ENCODE peak calls at places on chromosomes 5 and 9, in seven cellular contexts. F is type B pancreatic cell; Y is upper lobe of right lung; B is pons; U is stimulated activated naive CD4-positive, alpha-beta T cell; K is activated gamma-delta T cell treated with Interleukin-2 at 50 U/mL for 16 hours; A is substantia nigra. O is an unnamed sample.

GRCh38 chr9:115687356-115687755 is 466.2 kb upstream of the PAPPA start:
- DNase-seq in F (no peak), Y (no peak), B (no peak), U (no peak), K (no peak), A (no peak), O (no peak)

GRCh38 chr5:123119334-123119986 is 30.4 kb downstream of the PRDM6 start:
- DNase-seq in F (no peak), Y (no peak), B (no peak), U (no peak), K (no peak), A (no peak), O (no peak)

GRCh38 chr9:135378751-135379150 is 100.8 kb upstream of the PPP1R26 start:
- DNase-seq in F (no peak), Y (no peak), B (no peak), U (no peak), K (no peak), A (no peak), O (no peak)

GRCh38 chr5:96350678-96351077 is 82.4 kb downstream of the PCSK1 start:
- DNase-seq in F (no peak), Y (no peak), B (no peak), U (no peak), K (no peak), A (no peak), O (no peak)

GRCh38 chr5:1059884-1060263 is 51.3 kb downstream of the NKD2 start:
- DNase-seq in F (no peak), Y (no peak), B (no peak), U (no peak), K (no peak), A (no peak), O (no peak)

GRCh38 chr5:176593273-176593869 is 16.6 kb downstream of the GPRIN1 start:
- DNase-seq in F (no peak), Y (no peak), B (no peak), U (no peak), K (no peak), A (no peak), O (no peak)

GRCh38 chr5:78706381-78706780 is 57.8 kb upstream of the LHFPL2 start:
- DNase-seq in F (no peak), Y (no peak), B (no peak), U (no peak), K (no peak), A (no peak), O (no peak)

GRCh38 chr9:108347463-108348153 is 508.2 kb downstream of the ACTL7B start:
- DNase-seq in F (no peak), Y (no peak), B (no peak), U (no peak), K (no peak), A (no peak), O (no peak)

GRCh38 chr5:179343021-179343781 is 2.1 kb downstream of the ADAMTS2 start:
- DNase-seq in F (no peak), Y (no peak), B (no peak), U (no peak), K (no peak), A (no peak), O (no peak)

GRCh38 chr9:135794057-135794335 is 92.0 kb downstream of the KCNT1 start:
- DNase-seq in F (no peak), Y (no peak), B (no peak), U (no peak), K (no peak), A (no peak), O (no peak)

GRCh38 chr5:157912621-157913325 is 53.8 kb upstream of the CLINT1 start:
- DNase-seq in F (peak; percentile 72), Y (no peak), B (no peak), U (no peak), K (no peak), A (no peak), O (peak; percentile 67)

GRCh38 chr5:170141636-170142035 is 35.9 kb downstream of the FOXI1 start:
- DNase-seq in F (peak; percentile 61), Y (no peak), B (no peak), U (no peak), K (no peak), A (no peak), O (no peak)

GRCh38 chr9:36731576-36731975 is 158.9 kb downstream of the MELK start:
- DNase-seq in F (no peak), Y (no peak), B (peak; percentile 10), U (no peak), K (no peak), A (no peak), O (peak; percentile 64)

GRCh38 chr9:114003756-114004155 is 74.3 kb downstream of the AMBP start:
- DNase-seq in F (no peak), Y (no peak), B (no peak), U (no peak), K (no peak), A (no peak), O (no peak)

GRCh38 chr5:169272731-169273401 is 28.1 kb downstream of the SLIT3 start:
- DNase-seq in F (no peak), Y (no peak), B (no peak), U (no peak), K (no peak), A (no peak), O (peak; percentile 96)

GRCh38 chr5:14850419-14851066 is 21.0 kb downstream of the ANKH start:
- DNase-seq in F (no peak), Y (no peak), B (no peak), U (no peak), K (no peak), A (no peak), O (no peak)

GRCh38 chr5:43603535-43604363 is 769 bp downstream of the NNT start:
- DNase-seq in F (no peak), Y (peak; percentile 82), B (peak; percentile 60), U (peak; percentile 57), K (peak; percentile 63), A (peak; percentile 70), O (peak; percentile 62)

GRCh38 chr5:177382423-177383029 is 1.7 kb upstream of the SLC34A1 start:
- DNase-seq in F (no peak), Y (no peak), B (no peak), U (peak; percentile 32), K (no peak), A (no peak), O (no peak)

GRCh38 chr5:11906495-11906894 is 2.2 kb upstream of the CTNND2 start:
- DNase-seq in F (no peak), Y (no peak), B (no peak), U (no peak), K (no peak), A (no peak), O (no peak)

GRCh38 chr5:76838481-76839261 is 11.1 kb upstream of the S100Z start:
- DNase-seq in F (no peak), Y (no peak), B (no peak), U (no peak), K (no peak), A (no peak), O (no peak)

GRCh38 chr5:15852217-15852616 is 327.4 kb downstream of the MARCHF11 start:
- DNase-seq in F (no peak), Y (no peak), B (no peak), U (no peak), K (no peak), A (no peak), O (no peak)

GRCh38 chr9:88258012-88258411 is 119.7 kb upstream of the SPATA31C2 start:
- DNase-seq in F (no peak), Y (no peak), B (peak; percentile 31), U (no peak), K (no peak), A (peak; percentile 21), O (no peak)

GRCh38 chr5:1010641-1011046 is 2.0 kb downstream of the NKD2 start:
- DNase-seq in F (peak; percentile 64), Y (peak; percentile 53), B (no peak), U (no peak), K (no peak), A (no peak), O (no peak)

GRCh38 chr5:180349391-180349790 is 3.7 kb downstream of the GFPT2 start:
- DNase-seq in F (no peak), Y (no peak), B (no peak), U (no peak), K (no peak), A (no peak), O (no peak)

GRCh38 chr5:165126598-165126997 is 1621.2 kb downstream of the MAT2B start:
- DNase-seq in F (no peak), Y (no peak), B (no peak), U (no peak), K (no peak), A (no peak), O (no peak)

GRCh38 chr5:98108497-98108896 is 665.0 kb upstream of the RGMB start:
- DNase-seq in F (no peak), Y (no peak), B (no peak), U (no peak), K (no peak), A (no peak), O (no peak)

GRCh38 chr5:142358648-142359047 is 33.8 kb upstream of the SPRY4 start:
- DNase-seq in F (no peak), Y (no peak), B (no peak), U (no peak), K (no peak), A (no peak), O (no peak)